ENCODE peak calls at places on chromosomes 12 and 14, in ten cellular contexts. One of them, this sample, is unnamed.

GRCh38 chr12:27424631-27425230 is 21.8 kb upstream of the SMCO2 start:
- DNase-seq in adipocyte: peak
- DNase-seq in mesenchymal stem cell: peak
- DNase-seq in foreskin fibroblast: peak
- DNase-seq in body of pancreas: peak
- DNase-seq in GM06990: no peak
- DNase-seq in heart left ventricle: no peak
- DNase-seq in A673: peak
- DNase-seq in OCI-LY7: peak
- DNase-seq in astrocyte: peak
- DNase-seq in this sample: peak

GRCh38 chr14:22375321-22375930 is 213.6 kb downstream of the DAD1 start:
- DNase-seq in adipocyte: peak
- DNase-seq in mesenchymal stem cell: peak
- DNase-seq in foreskin fibroblast: peak
- DNase-seq in body of pancreas: peak
- DNase-seq in GM06990: no peak
- DNase-seq in heart left ventricle: no peak
- DNase-seq in A673: peak
- DNase-seq in OCI-LY7: peak
- DNase-seq in astrocyte: peak
- DNase-seq in this sample: peak

GRCh38 chr12:113416091-113416754 is 6.0 kb upstream of the SDSL start:
- DNase-seq in adipocyte: no peak
- DNase-seq in mesenchymal stem cell: no peak
- DNase-seq in foreskin fibroblast: peak
- DNase-seq in body of pancreas: peak
- DNase-seq in GM06990: no peak
- DNase-seq in heart left ventricle: no peak
- DNase-seq in A673: no peak
- DNase-seq in OCI-LY7: no peak
- DNase-seq in astrocyte: no peak
- DNase-seq in this sample: no peak

GRCh38 chr12:62471734-62472133 is 5.1 kb downstream of the MON2 start:
- DNase-seq in adipocyte: no peak
- DNase-seq in mesenchymal stem cell: no peak
- DNase-seq in foreskin fibroblast: no peak
- DNase-seq in body of pancreas: no peak
- DNase-seq in GM06990: no peak
- DNase-seq in heart left ventricle: no peak
- DNase-seq in A673: no peak
- DNase-seq in OCI-LY7: no peak
- DNase-seq in astrocyte: no peak
- DNase-seq in this sample: no peak

GRCh38 chr12:1918081-1918874 is at the start of gene CACNA2D4:
- DNase-seq in adipocyte: no peak
- DNase-seq in mesenchymal stem cell: no peak
- DNase-seq in foreskin fibroblast: no peak
- DNase-seq in body of pancreas: no peak
- DNase-seq in GM06990: no peak
- DNase-seq in heart left ventricle: no peak
- DNase-seq in A673: peak
- DNase-seq in OCI-LY7: no peak
- DNase-seq in astrocyte: no peak
- DNase-seq in this sample: no peak

GRCh38 chr12:111024205-111024794 is 103.9 kb upstream of the MYL2 start:
- DNase-seq in adipocyte: peak
- DNase-seq in mesenchymal stem cell: peak
- DNase-seq in foreskin fibroblast: peak
- DNase-seq in body of pancreas: peak
- DNase-seq in GM06990: peak
- DNase-seq in heart left ventricle: peak
- DNase-seq in A673: peak
- DNase-seq in OCI-LY7: peak
- DNase-seq in astrocyte: no peak
- DNase-seq in this sample: no peak

GRCh38 chr12:108066583-108067234 is 62.4 kb upstream of the WSCD2 start:
- DNase-seq in adipocyte: no peak
- DNase-seq in mesenchymal stem cell: no peak
- DNase-seq in foreskin fibroblast: no peak
- DNase-seq in body of pancreas: no peak
- DNase-seq in GM06990: no peak
- DNase-seq in heart left ventricle: no peak
- DNase-seq in A673: peak
- DNase-seq in OCI-LY7: no peak
- DNase-seq in astrocyte: no peak
- DNase-seq in this sample: no peak

GRCh38 chr14:32366256-32366655 is 37.2 kb downstream of the AKAP6 start:
- DNase-seq in adipocyte: peak
- DNase-seq in mesenchymal stem cell: peak
- DNase-seq in foreskin fibroblast: peak
- DNase-seq in body of pancreas: no peak
- DNase-seq in GM06990: no peak
- DNase-seq in heart left ventricle: no peak
- DNase-seq in A673: peak
- DNase-seq in OCI-LY7: no peak
- DNase-seq in astrocyte: peak
- DNase-seq in this sample: no peak

GRCh38 chr14:50091240-50091914 is 25.0 kb downstream of the VCPKMT start:
- DNase-seq in adipocyte: no peak
- DNase-seq in mesenchymal stem cell: no peak
- DNase-seq in foreskin fibroblast: no peak
- DNase-seq in body of pancreas: no peak
- DNase-seq in GM06990: no peak
- DNase-seq in heart left ventricle: no peak
- DNase-seq in A673: no peak
- DNase-seq in OCI-LY7: no peak
- DNase-seq in astrocyte: no peak
- DNase-seq in this sample: no peak
- H3K4me3 ChIP-seq in adipocyte: no peak
- H3K4me3 ChIP-seq in mesenchymal stem cell: no peak
- H3K4me3 ChIP-seq in foreskin fibroblast: no peak
- H3K4me3 ChIP-seq in body of pancreas: no peak
- H3K4me3 ChIP-seq in GM06990: no peak
- H3K4me3 ChIP-seq in heart left ventricle: no peak
- H3K4me3 ChIP-seq in A673: no peak
- H3K4me3 ChIP-seq in OCI-LY7: no peak
- H3K4me3 ChIP-seq in astrocyte: no peak
- H3K4me3 ChIP-seq in this sample: no peak

GRCh38 chr14:75977544-75977943 is 4.3 kb downstream of the TGFB3 start:
- DNase-seq in adipocyte: no peak
- DNase-seq in mesenchymal stem cell: no peak
- DNase-seq in foreskin fibroblast: peak
- DNase-seq in body of pancreas: no peak
- DNase-seq in GM06990: no peak
- DNase-seq in heart left ventricle: no peak
- DNase-seq in A673: no peak
- DNase-seq in OCI-LY7: no peak
- DNase-seq in astrocyte: no peak
- DNase-seq in this sample: no peak

GRCh38 chr14:75980856-75981255 is 939 bp downstream of the TGFB3 start:
- DNase-seq in adipocyte: no peak
- DNase-seq in mesenchymal stem cell: no peak
- DNase-seq in foreskin fibroblast: peak
- DNase-seq in body of pancreas: peak
- DNase-seq in GM06990: no peak
- DNase-seq in heart left ventricle: no peak
- DNase-seq in A673: no peak
- DNase-seq in OCI-LY7: no peak
- DNase-seq in astrocyte: no peak
- DNase-seq in this sample: no peak

GRCh38 chr14:75978249-75978731 is 3.5 kb downstream of the TGFB3 start:
- DNase-seq in adipocyte: no peak
- DNase-seq in mesenchymal stem cell: no peak
- DNase-seq in foreskin fibroblast: peak
- DNase-seq in body of pancreas: no peak
- DNase-seq in GM06990: no peak
- DNase-seq in heart left ventricle: no peak
- DNase-seq in A673: no peak
- DNase-seq in OCI-LY7: peak
- DNase-seq in astrocyte: no peak
- DNase-seq in this sample: no peak

GRCh38 chr14:75979641-75980422 is 2.0 kb downstream of the TGFB3 start:
- DNase-seq in adipocyte: no peak
- DNase-seq in mesenchymal stem cell: no peak
- DNase-seq in foreskin fibroblast: peak
- DNase-seq in body of pancreas: no peak
- DNase-seq in GM06990: no peak
- DNase-seq in heart left ventricle: no peak
- DNase-seq in A673: no peak
- DNase-seq in OCI-LY7: no peak
- DNase-seq in astrocyte: no peak
- DNase-seq in this sample: no peak

DNA sequence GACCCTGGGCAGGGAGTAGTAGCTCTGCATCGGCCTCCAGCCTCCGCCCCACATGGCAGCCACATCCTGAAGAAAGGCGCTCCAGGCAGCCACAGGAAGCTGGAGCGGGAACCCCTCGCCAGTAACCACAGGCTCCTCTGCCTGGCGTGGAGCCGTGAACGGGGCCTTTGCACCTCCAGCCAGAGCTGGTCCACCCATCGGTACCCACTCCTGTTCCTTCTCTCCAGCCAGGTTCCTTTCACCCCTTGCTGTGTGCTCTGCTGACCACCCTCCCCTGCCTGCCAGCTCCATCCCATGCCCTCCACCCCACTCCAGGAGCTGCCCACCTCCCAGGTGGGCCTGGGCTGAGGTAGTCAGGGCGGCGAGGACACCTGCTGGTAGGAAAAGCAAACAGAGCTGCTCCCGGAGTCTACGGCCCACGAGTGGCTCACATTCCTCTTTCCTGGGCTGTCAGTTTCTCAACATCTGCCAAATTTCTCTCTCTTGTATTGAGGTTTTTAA is 2.7 kb downstream of the TGFB3 start:
- DNase-seq in adipocyte: peak
- DNase-seq in mesenchymal stem cell: peak
- DNase-seq in foreskin fibroblast: peak
- DNase-seq in body of pancreas: peak
- DNase-seq in GM06990: peak
- DNase-seq in heart left ventricle: no peak
- DNase-seq in A673: peak
- DNase-seq in OCI-LY7: peak
- DNase-seq in astrocyte: no peak
- DNase-seq in this sample: no peak
- H3K4me3 ChIP-seq in adipocyte: peak
- H3K4me3 ChIP-seq in mesenchymal stem cell: no peak
- H3K4me3 ChIP-seq in foreskin fibroblast: no peak
- H3K4me3 ChIP-seq in body of pancreas: no peak
- H3K4me3 ChIP-seq in GM06990: no peak
- H3K4me3 ChIP-seq in heart left ventricle: peak
- H3K4me3 ChIP-seq in A673: no peak
- H3K4me3 ChIP-seq in OCI-LY7: no peak
- H3K4me3 ChIP-seq in astrocyte: no peak
- H3K4me3 ChIP-seq in this sample: peak

GRCh38 chr14:60648934-60649814 is at the start of gene SIX1:
- DNase-seq in adipocyte: peak
- DNase-seq in mesenchymal stem cell: peak
- DNase-seq in foreskin fibroblast: peak
- DNase-seq in body of pancreas: peak
- DNase-seq in GM06990: peak
- DNase-seq in heart left ventricle: peak
- DNase-seq in A673: peak
- DNase-seq in OCI-LY7: no peak
- DNase-seq in astrocyte: peak
- DNase-seq in this sample: peak

GRCh38 chr14:60648169-60648933 is 926 bp downstream of the SIX1 start:
- DNase-seq in adipocyte: peak
- DNase-seq in mesenchymal stem cell: no peak
- DNase-seq in foreskin fibroblast: peak
- DNase-seq in body of pancreas: no peak
- DNase-seq in GM06990: peak
- DNase-seq in heart left ventricle: no peak
- DNase-seq in A673: peak
- DNase-seq in OCI-LY7: no peak
- DNase-seq in astrocyte: no peak
- DNase-seq in this sample: no peak

GRCh38 chr14:60647081-60647836 is 2.0 kb downstream of the SIX1 start:
- DNase-seq in adipocyte: peak
- DNase-seq in mesenchymal stem cell: peak
- DNase-seq in foreskin fibroblast: peak
- DNase-seq in body of pancreas: no peak
- DNase-seq in GM06990: no peak
- DNase-seq in heart left ventricle: no peak
- DNase-seq in A673: peak
- DNase-seq in OCI-LY7: no peak
- DNase-seq in astrocyte: no peak
- DNase-seq in this sample: no peak

GRCh38 chr14:60646202-60646886 is 2.9 kb downstream of the SIX1 start:
- DNase-seq in adipocyte: peak
- DNase-seq in mesenchymal stem cell: no peak
- DNase-seq in foreskin fibroblast: peak
- DNase-seq in body of pancreas: no peak
- DNase-seq in GM06990: no peak
- DNase-seq in heart left ventricle: no peak
- DNase-seq in A673: peak
- DNase-seq in OCI-LY7: no peak
- DNase-seq in astrocyte: no peak
- DNase-seq in this sample: no peak

DNA sequence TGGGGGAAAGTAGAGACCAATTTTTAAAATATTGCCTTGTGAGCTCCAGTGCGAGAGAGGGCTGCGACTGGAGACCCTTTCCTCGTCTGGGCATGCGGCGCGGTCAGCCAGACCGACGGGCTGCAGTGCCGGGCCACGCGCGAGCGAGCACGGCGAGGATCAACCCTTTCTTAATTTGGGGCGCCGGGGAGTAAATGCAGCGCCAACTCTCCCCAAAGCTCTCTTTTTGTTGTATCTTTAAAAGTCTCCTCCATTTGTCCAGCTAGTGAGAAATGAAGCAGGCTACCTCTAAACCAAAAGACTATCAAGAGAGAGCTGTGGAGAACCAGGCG is 1.5 kb downstream of the SIX1 start:
- DNase-seq in adipocyte: no peak
- DNase-seq in mesenchymal stem cell: no peak
- DNase-seq in foreskin fibroblast: no peak
- DNase-seq in body of pancreas: no peak
- DNase-seq in GM06990: no peak
- DNase-seq in heart left ventricle: no peak
- DNase-seq in A673: no peak
- DNase-seq in OCI-LY7: no peak
- DNase-seq in astrocyte: no peak
- DNase-seq in this sample: no peak
- H3K4me3 ChIP-seq in adipocyte: peak
- H3K4me3 ChIP-seq in mesenchymal stem cell: peak
- H3K4me3 ChIP-seq in foreskin fibroblast: peak
- H3K4me3 ChIP-seq in body of pancreas: no peak
- H3K4me3 ChIP-seq in GM06990: peak
- H3K4me3 ChIP-seq in heart left ventricle: peak
- H3K4me3 ChIP-seq in A673: peak
- H3K4me3 ChIP-seq in OCI-LY7: no peak
- H3K4me3 ChIP-seq in astrocyte: peak
- H3K4me3 ChIP-seq in this sample: peak

DNA sequence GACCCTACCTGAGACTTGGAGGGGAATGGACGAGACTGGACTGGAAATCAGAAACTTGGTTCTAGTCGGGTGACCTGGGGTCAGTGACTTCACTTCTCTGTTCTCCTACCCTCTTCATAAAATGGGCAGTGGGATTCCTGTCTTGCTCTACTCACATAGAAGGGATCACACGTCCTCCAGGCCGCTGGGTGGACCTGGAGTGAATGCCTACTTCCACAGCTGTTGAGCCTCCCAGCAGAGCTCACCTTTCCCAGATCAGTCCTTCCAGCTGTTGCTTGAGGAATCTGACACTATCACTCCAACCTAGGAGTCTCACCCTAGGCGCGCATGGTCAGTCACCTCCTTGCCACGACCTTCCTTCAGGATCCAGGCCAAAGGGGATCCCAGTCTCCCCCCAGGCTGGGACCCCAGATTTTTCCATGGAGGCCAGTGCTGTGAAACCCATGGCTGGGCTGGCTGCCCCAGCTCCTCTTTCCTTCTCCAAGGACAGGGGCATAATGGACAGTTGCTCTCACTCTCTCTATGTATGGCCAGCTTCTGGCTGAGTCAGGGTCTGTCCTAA is 641 bp downstream of the ACVRL1 start:
- DNase-seq in adipocyte: no peak
- DNase-seq in mesenchymal stem cell: no peak
- DNase-seq in foreskin fibroblast: no peak
- DNase-seq in body of pancreas: no peak
- DNase-seq in GM06990: no peak
- DNase-seq in heart left ventricle: no peak
- DNase-seq in A673: no peak
- DNase-seq in OCI-LY7: no peak
- DNase-seq in astrocyte: no peak
- DNase-seq in this sample: no peak
- H3K4me3 ChIP-seq in adipocyte: peak
- H3K4me3 ChIP-seq in mesenchymal stem cell: no peak
- H3K4me3 ChIP-seq in foreskin fibroblast: peak
- H3K4me3 ChIP-seq in body of pancreas: no peak
- H3K4me3 ChIP-seq in GM06990: no peak
- H3K4me3 ChIP-seq in heart left ventricle: peak
- H3K4me3 ChIP-seq in A673: no peak
- H3K4me3 ChIP-seq in OCI-LY7: no peak
- H3K4me3 ChIP-seq in astrocyte: peak
- H3K4me3 ChIP-seq in this sample: peak

This sample was measured in AG04450.